ENCODE peak calls at places on chromosome 9, in seven cellular contexts. W is transverse colon, K is gastrocnemius medialis, G is psoas muscle, D is IMR-90, Q is colonic mucosa, E is lung. O is an unnamed sample.

GRCh38 chr9:92155221-92155620 is 40.0 kb upstream of the SPTLC1 start:
- DNase-seq in W (no peak), K (no peak), G (no peak), D (no peak), Q (no peak), E (no peak), O (no peak)

GRCh38 chr9:12972608-12973589 is 198.1 kb downstream of the LURAP1L start:
- DNase-seq in W (peak; percentile 20), K (no peak), G (no peak), D (no peak), Q (no peak), E (no peak), O (peak; percentile 45)

GRCh38 chr9:72445291-72446000 is 76.0 kb upstream of the TMC1 start:
- DNase-seq in W (no peak), K (no peak), G (no peak), D (peak; percentile 47), Q (no peak), E (no peak), O (no peak)

GRCh38 chr9:34991833-34992375 is 2.4 kb downstream of the DNAJB5 start:
- DNase-seq in W (no peak), K (peak; percentile 93), G (peak; percentile 95), D (no peak), Q (no peak), E (no peak), O (peak; percentile 27)

GRCh38 chr9:75935606-75936005 is 45.1 kb downstream of the PCSK5 start:
- DNase-seq in W (no peak), K (no peak), G (no peak), D (no peak), Q (no peak), E (no peak), O (no peak)

GRCh38 chr9:130288926-130289705 is 23.6 kb downstream of the HMCN2 start:
- DNase-seq in W (no peak), K (no peak), G (no peak), D (no peak), Q (no peak), E (no peak), O (no peak)

GRCh38 chr9:4596165-4596922 is 65.8 kb upstream of the PLPP6 start:
- DNase-seq in W (peak; percentile 11), K (no peak), G (no peak), D (no peak), Q (no peak), E (no peak), O (no peak)

GRCh38 chr9:130175355-130175754 is 3.2 kb downstream of the NCS1 start:
- DNase-seq in W (no peak), K (no peak), G (no peak), D (no peak), Q (no peak), E (no peak), O (no peak)

GRCh38 chr9:3271581-3271980 is 254.2 kb downstream of the RFX3 start:
- DNase-seq in W (no peak), K (no peak), G (no peak), D (no peak), Q (no peak), E (no peak), O (no peak)

GRCh38 chr9:132976571-132976970 is 1.9 kb upstream of the GFI1B start:
- DNase-seq in W (no peak), K (no peak), G (no peak), D (no peak), Q (no peak), E (no peak), O (no peak)
- H3K4me1 ChIP-seq in W (peaks cover 13% of the 10 kb centered on the region), K (no peaks in the 10 kb centered on the region), G (no peaks in the 10 kb centered on the region), D (no peaks in the 10 kb centered on the region), Q (peaks cover 5% of the 10 kb centered on the region), E (peaks cover 2% of the 10 kb centered on the region), O (no peaks in the 10 kb centered on the region)

DNA sequence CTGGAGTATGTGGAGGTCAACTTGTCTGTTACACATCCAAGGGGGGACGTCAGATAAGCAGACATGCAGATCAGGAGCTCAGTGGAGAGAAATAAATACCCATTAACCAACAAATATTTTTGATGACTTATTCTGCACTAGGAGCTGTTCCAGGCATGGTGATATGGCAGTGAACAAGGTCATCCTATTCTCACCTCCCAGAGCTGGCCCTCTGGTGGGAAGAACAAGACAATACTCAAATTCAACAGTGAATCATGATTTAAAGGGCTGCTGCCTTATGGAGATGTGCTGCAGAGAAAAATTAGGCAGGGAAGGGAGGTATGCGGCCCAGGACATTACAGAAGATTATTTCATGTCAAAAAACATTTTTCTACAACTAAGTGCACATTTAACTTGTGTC is 36.5 kb downstream of the SYK start:
- DNase-seq in W (no peak), K (no peak), G (no peak), D (no peak), Q (no peak), E (no peak), O (no peak)
- TF ChIP-seq CTCF in W (no peak), K (no peak), G (no peak), D (no peak), Q (no peak), E (no peak), O (no peak)

GRCh38 chr9:135103931-135104639 is 16.6 kb downstream of the OLFM1 start:
- DNase-seq in W (no peak), K (no peak), G (no peak), D (no peak), Q (no peak), E (no peak), O (no peak)
- H3K4me3 ChIP-seq in W (no peak overlapping the region), K (no peak overlapping the region), G (no peak overlapping the region), D (no peak overlapping the region), Q (no peak overlapping the region), E (no peak overlapping the region), O (no peak overlapping the region)

DNA sequence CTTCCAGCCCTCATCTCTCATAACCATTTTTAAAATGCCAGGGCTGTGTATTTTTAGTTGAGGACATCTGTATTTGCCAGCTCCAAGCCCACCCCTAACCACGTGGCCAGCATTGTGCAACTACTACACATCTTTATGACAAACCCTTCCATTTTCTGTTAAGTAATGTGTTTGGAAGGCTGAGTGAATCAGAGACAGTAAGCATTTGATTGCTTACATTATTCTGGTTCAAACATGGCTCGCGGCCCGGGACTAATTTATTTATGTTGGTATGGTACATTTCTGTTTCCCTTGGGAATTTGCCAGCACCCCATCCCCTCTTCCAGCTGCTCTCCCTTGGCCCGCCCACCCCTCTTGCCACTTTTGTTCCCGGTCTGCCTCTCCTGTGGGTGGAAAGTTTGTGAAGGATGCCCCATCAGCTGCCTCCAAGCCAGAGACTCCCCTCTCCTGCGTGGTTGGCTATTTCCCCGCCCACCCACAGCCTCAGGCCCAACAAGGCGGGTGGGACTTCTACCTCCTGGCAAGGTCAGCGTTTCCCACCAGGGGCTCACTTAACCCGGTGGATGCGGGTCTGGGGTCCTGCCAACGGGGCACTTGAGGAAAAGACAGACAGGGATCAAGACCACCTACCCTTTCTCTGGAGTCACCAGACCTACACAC is 162.3 kb downstream of the HSD17B3 start:
- DNase-seq in W (peak; percentile 46), K (peak; percentile 19), G (no peak), D (peak; percentile 95), Q (peak; percentile 57), E (peak; percentile 49), O (peak; percentile 88)
- H3K4me1 ChIP-seq in W (peaks cover 25% of the 10 kb centered on the region), K (no peaks in the 10 kb centered on the region), G (no peaks in the 10 kb centered on the region), D (peaks cover 29% of the 10 kb centered on the region), Q (no peaks in the 10 kb centered on the region), E (peaks cover 7% of the 10 kb centered on the region), O (peaks cover 12% of the 10 kb centered on the region)

O was measured in cardiac muscle cell.